ENCODE peak calls at places on chromosomes 1 and 21, in five cellular contexts. A, V, K, Q and B are unnamed samples.
A peak's percentile ranks its signal among the peaks of the same experiment; 100 is the strongest.

GRCh38 chr1:1237874-1238701 is 6.1 kb downstream of the B3GALT6 start:
- DNase-seq in K (no peak), Q (no peak), A (no peak), V (no peak), B (no peak)

GRCh38 chr1:181161170-181161870 is 72.8 kb downstream of the IER5 start:
- DNase-seq in K (no peak), A (no peak), Q (no peak), V (peak; percentile 27), B (no peak)

GRCh38 chr1:63155437-63155836 is 166.9 kb upstream of the FOXD3 start:
- DNase-seq in V (no peak), K (no peak), Q (no peak), A (no peak), B (no peak)

GRCh38 chr1:32993215-32993566 is 28.6 kb upstream of the RNF19B start:
- DNase-seq in Q (no peak), A (no peak), K (no peak), V (no peak), B (no peak)

GRCh38 chr21:45396620-45396995 is 8.4 kb upstream of the COL18A1 start:
- DNase-seq in A (no peak), K (no peak), V (no peak), Q (no peak), B (peak; percentile 30)

GRCh38 chr1:223011230-223011856 is 131.7 kb downstream of the TLR5 start:
- DNase-seq in Q (no peak), A (no peak), K (no peak), V (peak; percentile 30), B (no peak)

GRCh38 chr21:37683396-37684114 is 232.7 kb downstream of the KCNJ6 start:
- DNase-seq in Q (no peak), A (no peak), K (no peak), V (no peak), B (no peak)

GRCh38 chr1:36251794-36252481 is 27.7 kb downstream of the THRAP3 start:
- DNase-seq in Q (no peak), K (no peak), V (peak; percentile 63), A (no peak), B (no peak)

GRCh38 chr1:1203561-1204424 is 2.6 kb downstream of the TNFRSF18 start:
- DNase-seq in K (no peak), V (no peak), Q (no peak), A (no peak), B (no peak)

GRCh38 chr1:188937965-188938551 is 1539.6 kb downstream of the BRINP3 start:
- DNase-seq in V (no peak), Q (no peak), K (no peak), A (no peak), B (no peak)

GRCh38 chr1:15849775-15850449 is 2.4 kb downstream of the SPEN start:
- DNase-seq in Q (no peak), K (peak; percentile 21), A (no peak), V (peak; percentile 84), B (no peak)

GRCh38 chr1:214899908-214900470 is 182.5 kb upstream of the KCNK2 start:
- DNase-seq in A (no peak), K (no peak), V (peak; percentile 39), Q (no peak), B (no peak)

GRCh38 chr1:244968431-244968830 is 104.1 kb upstream of the HNRNPU start:
- DNase-seq in V (peak; percentile 29), A (no peak), K (no peak), Q (no peak), B (no peak)

GRCh38 chr1:209630383-209631219 is 21.6 kb downstream of the LAMB3 start:
- DNase-seq in Q (no peak), A (no peak), K (no peak), V (no peak), B (no peak)

GRCh38 chr1:117105003-117105402 is 16.5 kb downstream of the TRIM45 start:
- DNase-seq in Q (no peak), A (no peak), V (no peak), K (no peak), B (no peak)

GRCh38 chr21:44011123-44011773 is 861 bp upstream of the TRAPPC10 start:
- DNase-seq in A (no peak), Q (no peak), V (no peak), K (no peak), B (no peak)

GRCh38 chr1:20601123-20601825 is 12.4 kb downstream of the CDA start:
- DNase-seq in Q (no peak), V (peak; percentile 51), K (no peak), A (no peak), B (no peak)

GRCh38 chr1:20604678-20605077 is 15.8 kb downstream of the CDA start:
- DNase-seq in V (peak; percentile 32), K (no peak), Q (no peak), A (no peak), B (no peak)

GRCh38 chr1:20600156-20600555 is 11.3 kb downstream of the CDA start:
- DNase-seq in Q (no peak), K (no peak), A (no peak), V (no peak), B (no peak)

GRCh38 chr1:20602851-20603450 is 14.1 kb downstream of the CDA start:
- DNase-seq in Q (no peak), K (no peak), A (no peak), V (peak; percentile 40), B (no peak)

DNA sequence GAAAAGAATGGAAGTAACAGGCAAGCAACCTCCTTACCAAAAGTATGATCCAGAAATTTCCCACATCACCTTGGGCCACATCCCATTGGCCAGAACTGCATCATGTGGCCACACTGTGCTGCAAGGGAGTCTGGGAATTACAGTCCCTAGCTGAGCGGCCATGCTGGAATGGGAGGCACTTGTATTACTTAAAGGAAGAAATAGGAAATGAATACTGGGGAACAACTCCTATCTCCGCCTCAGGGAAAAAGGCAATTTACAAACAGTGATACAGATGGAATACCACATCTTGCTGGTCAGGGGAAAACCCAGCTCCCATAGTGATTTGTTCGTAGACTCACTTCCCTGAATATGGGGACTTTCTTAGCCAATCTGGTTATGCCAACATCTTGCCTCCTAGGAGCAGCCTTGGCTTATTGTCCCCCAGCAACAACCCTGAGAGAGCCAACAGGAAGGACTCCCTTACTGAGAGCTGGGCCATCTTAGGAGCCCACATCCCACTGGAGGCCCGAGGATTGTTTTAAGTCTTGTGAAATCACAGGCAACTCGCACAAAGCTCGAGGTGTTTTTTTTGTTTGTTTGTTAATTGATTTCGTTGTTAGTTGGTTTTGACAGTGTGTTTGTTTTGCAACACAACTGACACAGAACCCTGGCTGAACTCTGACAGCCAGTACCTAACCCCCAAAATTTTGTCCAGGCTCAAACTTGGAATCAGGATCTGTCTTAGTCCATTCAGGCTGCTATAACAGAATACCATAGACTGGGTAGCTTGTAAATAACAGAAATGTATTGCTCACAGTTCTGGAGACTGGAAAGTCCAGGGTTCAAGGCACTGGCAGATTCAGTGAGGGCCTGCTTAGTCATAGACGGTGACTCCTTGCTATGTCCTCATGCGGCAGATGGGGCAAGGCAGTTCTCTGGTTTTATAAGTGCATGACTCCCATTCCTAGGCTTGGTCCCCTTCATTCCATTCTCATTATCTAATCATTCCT is 14.9 kb downstream of the CDA start:
- DNase-seq in Q (no peak), K (no peak), A (no peak), V (peak; percentile 96), B (no peak)
- H3K4me1 ChIP-seq in Q (no peaks in the 10 kb centered on the region), K (no peaks in the 10 kb centered on the region), A (no peaks in the 10 kb centered on the region), V (peaks cover 43% of the 10 kb centered on the region), B (no peaks in the 10 kb centered on the region)

GRCh38 chr1:19182223-19182622 is 27.8 kb downstream of the UBR4 start:
- DNase-seq in A (no peak), K (no peak), V (no peak), Q (no peak), B (no peak)
- H3K36me3 ChIP-seq in A (peaks cover 1% of the 10 kb centered on the region), K (peaks cover 62% of the 10 kb centered on the region), V (peaks cover 93% of the 10 kb centered on the region), Q (peaks cover 11% of the 10 kb centered on the region), B (peaks cover 97% of the 10 kb centered on the region)

GRCh38 chr1:39105841-39106765 is 80.0 kb downstream of the NDUFS5 start:
- DNase-seq in A (peak; percentile 39), K (peak; percentile 8), V (peak; percentile 67), Q (no peak), B (no peak)
- H3K4me1 ChIP-seq in A (peaks cover 59% of the 10 kb centered on the region), K (peaks cover 19% of the 10 kb centered on the region), V (peaks cover 58% of the 10 kb centered on the region), Q (peaks cover 34% of the 10 kb centered on the region), B (peaks cover 45% of the 10 kb centered on the region)

DNA sequence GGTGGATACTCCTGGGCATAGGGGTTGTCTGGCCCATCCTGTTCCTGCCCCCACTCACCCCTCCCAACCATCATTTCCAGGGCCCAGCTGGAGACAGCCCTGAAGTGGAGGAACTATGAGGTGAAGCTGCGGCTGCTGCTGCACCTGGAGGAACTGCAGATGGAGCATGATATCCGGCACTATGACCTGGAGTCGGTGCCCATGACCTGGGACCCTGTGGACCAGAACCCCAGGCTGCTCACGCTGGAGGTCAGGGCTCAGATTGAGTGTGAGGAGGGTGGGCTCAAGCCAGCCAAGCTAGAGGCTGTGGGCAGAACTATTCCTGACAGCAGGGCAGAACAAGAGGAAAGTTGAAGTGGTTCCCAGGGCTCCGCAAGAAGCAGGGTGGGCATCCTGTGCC is 14.2 kb downstream of the RHOC start:
- DNase-seq in K (no peak), A (no peak), V (no peak), Q (no peak), B (no peak)
- H3K36me3 ChIP-seq in K (peaks cover 65% of the 10 kb centered on the region), A (no peaks in the 10 kb centered on the region), V (no peaks in the 10 kb centered on the region), Q (peaks cover 28% of the 10 kb centered on the region), B (peaks cover 62% of the 10 kb centered on the region)

GRCh38 chr21:26117972-26118367 is 52.6 kb downstream of the APP start:
- DNase-seq in V (no peak), K (no peak), A (no peak), Q (no peak), B (no peak)

GRCh38 chr21:26115346-26115745 is 55.2 kb downstream of the APP start:
- DNase-seq in Q (no peak), A (no peak), K (no peak), V (no peak), B (no peak)

GRCh38 chr21:26117324-26117971 is 53.1 kb downstream of the APP start:
- DNase-seq in V (peak; percentile 32), A (no peak), Q (no peak), K (no peak), B (no peak)

GRCh38 chr21:26116456-26117011 is 54.0 kb downstream of the APP start:
- DNase-seq in V (peak; percentile 80), K (no peak), A (no peak), Q (no peak), B (no peak)

DNA sequence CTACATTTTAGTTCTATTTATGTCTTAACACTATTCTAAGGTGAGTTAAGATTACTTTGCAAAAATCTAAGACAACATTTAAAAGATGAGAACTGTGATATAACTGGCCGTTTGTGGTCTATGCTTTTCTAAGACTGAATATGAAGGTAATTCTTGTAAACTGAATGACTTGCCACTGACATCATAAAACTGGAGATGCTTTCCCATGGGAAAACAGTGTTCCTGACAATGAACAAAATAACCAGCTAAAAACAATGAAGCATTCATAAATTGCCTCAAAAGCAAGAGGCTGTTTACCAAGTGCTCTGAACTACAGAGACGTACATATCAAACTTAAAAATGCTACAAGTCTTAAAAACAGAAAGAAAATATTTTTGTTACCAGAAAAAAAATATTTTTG is 54.7 kb downstream of the APP start:
- DNase-seq in V (peak; percentile 83), K (no peak), Q (no peak), A (no peak), B (no peak)
- H3K4me1 ChIP-seq in V (peaks cover 40% of the 10 kb centered on the region), K (no peaks in the 10 kb centered on the region), Q (no peaks in the 10 kb centered on the region), A (peaks cover 61% of the 10 kb centered on the region), B (peaks cover 14% of the 10 kb centered on the region)

GRCh38 chr1:11023201-11023600 is 10.7 kb downstream of the TARDBP start:
- DNase-seq in V (no peak), K (no peak), Q (no peak), A (no peak), B (no peak)
- H3K36me3 ChIP-seq in V (peaks cover 80% of the 10 kb centered on the region), K (peaks cover 64% of the 10 kb centered on the region), Q (peaks cover 14% of the 10 kb centered on the region), A (peaks cover 12% of the 10 kb centered on the region), B (peaks cover 81% of the 10 kb centered on the region)

GRCh38 chr1:203796223-203796747 is 862 bp downstream of the ZBED6 start:
- DNase-seq in K (peak; percentile 18), V (peak; percentile 67), Q (no peak), A (peak; percentile 31), B (no peak)
- H3K4me1 ChIP-seq in K (peaks cover 57% of the 10 kb centered on the region), V (peaks cover 49% of the 10 kb centered on the region), Q (peaks cover 33% of the 10 kb centered on the region), A (peaks cover 55% of the 10 kb centered on the region), B (peaks cover 9% of the 10 kb centered on the region)

GRCh38 chr1:58204284-58204683 is 342.2 kb downstream of the OMA1 start:
- DNase-seq in V (peak; percentile 18), Q (no peak), K (no peak), A (no peak), B (no peak)
- H3K36me3 ChIP-seq in V (no peaks in the 10 kb centered on the region), Q (no peaks in the 10 kb centered on the region), K (no peaks in the 10 kb centered on the region), A (no peaks in the 10 kb centered on the region), B (no peaks in the 10 kb centered on the region)